ENCODE peak calls at places on chromosomes 12 and 14, in seven cellular contexts. N is effector CD8-positive, alpha-beta T cell; J is activated effector memory CD4-positive, alpha-beta T cell treated with Interleukin-2 at 50 U/mL for 16 hours; Q is T47D; X is A549; T is neuronal stem cell; W is HEK293T. Y is an unnamed sample.

GRCh38 chr12:56374726-56375597 is 12.3 kb upstream of the APOF start:
- DNase-seq in N (no peak), J (no peak), Q (no peak), X (no peak), T (no peak), W (no peak), Y (no peak)

GRCh38 chr12:115294443-115295133 is 610.6 kb upstream of the TBX3 start:
- DNase-seq in N (no peak), J (no peak), Q (no peak), X (peak; percentile 84), T (no peak), W (no peak), Y (no peak)

GRCh38 chr12:111308473-111308872 is 60.4 kb downstream of the PHETA1 start:
- DNase-seq in N (no peak), J (no peak), Q (no peak), X (no peak), T (no peak), W (no peak), Y (no peak)

GRCh38 chr14:20742132-20742531 is 3.6 kb upstream of the EDDM3A start:
- DNase-seq in N (no peak), J (no peak), Q (no peak), X (no peak), T (no peak), W (no peak), Y (no peak)

GRCh38 chr14:25837431-25837950 is 760.3 kb downstream of the NOVA1 start:
- DNase-seq in N (no peak), J (no peak), Q (no peak), X (no peak), T (no peak), W (no peak), Y (no peak)

GRCh38 chr14:83958359-83958758 is 1571.6 kb upstream of the FLRT2 start:
- DNase-seq in N (no peak), J (no peak), Q (no peak), X (no peak), T (no peak), W (no peak), Y (no peak)

GRCh38 chr14:74235017-74235416 is 4.2 kb upstream of the VSX2 start:
- DNase-seq in N (no peak), J (no peak), Q (no peak), X (no peak), T (no peak), W (no peak), Y (no peak)

GRCh38 chr12:47808049-47808448 is 11.7 kb downstream of the HDAC7 start:
- DNase-seq in N (peak; percentile 55), J (peak; percentile 70), Q (no peak), X (no peak), T (no peak), W (no peak), Y (no peak)

GRCh38 chr12:15693233-15693911 is 95.8 kb downstream of the EPS8 start:
- DNase-seq in N (no peak), J (no peak), Q (no peak), X (no peak), T (no peak), W (no peak), Y (no peak)

GRCh38 chr12:68040450-68041075 is 51.3 kb downstream of the IFNG-AS1 start:
- DNase-seq in N (peak; percentile 34), J (peak; percentile 35), Q (peak; percentile 55), X (peak; percentile 76), T (peak; percentile 80), W (peak; percentile 76), Y (peak; percentile 68)

GRCh38 chr14:75223664-75224154 is 47.3 kb upstream of the TMED10 start:
- DNase-seq in N (no peak), J (no peak), Q (no peak), X (no peak), T (peak; percentile 49), W (no peak), Y (peak; percentile 33)

Y was measured in endothelial cell.